ENCODE peak calls at places on chromosomes 11 and 22, in seven cellular contexts. O is GM12878; X is H9; Q is foreskin fibroblast; V is HFFc6; E is activated CD8-positive, alpha-beta T cell treated with anti-CD3 and anti-CD28 coated beads for 36 hours; T is OCI-LY7. Y is an unnamed sample.

GRCh38 chr11:67303989-67304411 is 670 bp downstream of the SSH3 start:
- DNase-seq in E (peak), O (no peak), Q (no peak), X (peak), V (no peak), T (no peak), Y (no peak)

GRCh38 chr11:93591247-93591898 is 48.2 kb upstream of the SMCO4 start:
- DNase-seq in V (no peak), Q (peak), T (no peak), E (no peak), X (no peak), O (peak), Y (no peak)

GRCh38 chr11:2689551-2690260 is 10.1 kb downstream of the KCNQ1OT1 start:
- DNase-seq in E (no peak), Q (no peak), O (no peak), T (peak), X (no peak), V (no peak), Y (no peak)

GRCh38 chr11:123477205-123477907 is 47.3 kb downstream of the GRAMD1B start:
- DNase-seq in V (no peak), O (no peak), X (no peak), T (no peak), Q (no peak), E (no peak), Y (no peak)

GRCh38 chr22:21938906-21939305 is 13.7 kb downstream of the PPM1F start:
- DNase-seq in Q (no peak), O (no peak), X (no peak), V (no peak), T (no peak), E (no peak), Y (no peak)

GRCh38 chr22:29690481-29690880 is 29.3 kb upstream of the CABP7 start:
- DNase-seq in Q (peak), T (no peak), O (no peak), E (no peak), X (no peak), V (no peak), Y (no peak)

GRCh38 chr11:71940561-71941219 is 11.8 kb downstream of the RNF121 start:
- DNase-seq in Q (peak), O (no peak), T (no peak), V (no peak), E (no peak), X (no peak), Y (no peak)

GRCh38 chr11:134578807-134579708 is 167.0 kb upstream of the B3GAT1 start:
- DNase-seq in O (no peak), V (no peak), E (peak), Q (no peak), X (no peak), T (no peak), Y (no peak)

GRCh38 chr22:40036591-40037225 is 42.0 kb downstream of the FAM83F start:
- DNase-seq in V (peak), O (no peak), X (peak), T (peak), Q (peak), E (peak), Y (peak)

GRCh38 chr11:81497202-81497804 is 1236.4 kb downstream of the FAM181B start:
- DNase-seq in O (no peak), V (peak), Q (no peak), X (no peak), E (peak), T (peak), Y (peak)

GRCh38 chr11:119739021-119739703 is 10.2 kb upstream of the NECTIN1 start:
- DNase-seq in E (no peak), X (no peak), O (no peak), Q (no peak), V (no peak), T (no peak), Y (no peak)

GRCh38 chr11:122215244-122215992 is 99.4 kb upstream of the BLID start:
- DNase-seq in E (peak), Q (peak), O (no peak), T (peak), V (peak), X (peak), Y (peak)

GRCh38 chr11:12625438-12626071 is 48.7 kb upstream of the TEAD1 start:
- DNase-seq in T (no peak), O (no peak), X (no peak), Q (peak), V (peak), E (no peak), Y (no peak)

GRCh38 chr22:41091139-41092022 is 1.0 kb upstream of the EP300 start:
- DNase-seq in V (peak), Q (peak), X (peak), O (peak), E (peak), T (peak), Y (peak)

GRCh38 chr11:85307381-85307780 is 319.8 kb downstream of the DLG2 start:
- DNase-seq in E (no peak), O (no peak), X (no peak), Q (no peak), T (no peak), V (no peak), Y (no peak)

GRCh38 chr11:3115321-3115720 is 49.8 kb downstream of the OSBPL5 start:
- DNase-seq in E (no peak), T (no peak), O (no peak), X (no peak), V (no peak), Q (peak), Y (no peak)

GRCh38 chr11:133919330-133920108 is 37.2 kb downstream of the IGSF9B start:
- DNase-seq in V (no peak), X (peak), T (no peak), E (no peak), O (no peak), Q (no peak), Y (no peak)

GRCh38 chr22:24435323-24435645 is 7.9 kb downstream of the ADORA2A start:
- DNase-seq in T (peak), Q (no peak), E (no peak), X (no peak), V (no peak), O (no peak), Y (no peak)

GRCh38 chr11:8258771-8259170 is 4.9 kb downstream of the LMO1 start:
- DNase-seq in V (peak), Q (peak), T (no peak), X (peak), E (no peak), O (no peak), Y (no peak)

GRCh38 chr22:36180038-36180880 is 19.7 kb upstream of the APOL3 start:
- DNase-seq in T (peak), V (peak), O (no peak), X (peak), E (peak), Q (peak), Y (peak)

GRCh38 chr22:37229805-37230672 is 14.0 kb downstream of the RAC2 start:
- DNase-seq in Q (peak), T (peak), X (no peak), V (peak), E (peak), O (peak), Y (peak)

GRCh38 chr22:28237783-28238182 is 318.7 kb upstream of the PITPNB start:
- DNase-seq in T (no peak), Q (no peak), X (no peak), O (no peak), E (no peak), V (no peak), Y (no peak)

GRCh38 chr11:75223954-75224643 is 16.5 kb upstream of the TPBGL start:
- DNase-seq in T (no peak), E (no peak), V (no peak), O (no peak), Q (no peak), X (peak), Y (no peak)

GRCh38 chr11:73359341-73359740 is 16.9 kb upstream of the RELT start:
- DNase-seq in Q (peak), X (no peak), V (no peak), E (no peak), T (no peak), O (no peak), Y (no peak)

GRCh38 chr11:73360743-73361369 is 15.3 kb upstream of the RELT start:
- DNase-seq in O (no peak), V (no peak), Q (no peak), E (no peak), X (no peak), T (no peak), Y (no peak)

GRCh38 chr11:73358071-73358470 is 18.1 kb upstream of the RELT start:
- DNase-seq in X (no peak), E (no peak), O (no peak), T (no peak), V (no peak), Q (no peak), Y (no peak)

GRCh38 chr11:73361953-73362776 is 14.0 kb upstream of the RELT start:
- DNase-seq in O (no peak), V (no peak), X (peak), Q (no peak), E (no peak), T (peak), Y (no peak)

DNA sequence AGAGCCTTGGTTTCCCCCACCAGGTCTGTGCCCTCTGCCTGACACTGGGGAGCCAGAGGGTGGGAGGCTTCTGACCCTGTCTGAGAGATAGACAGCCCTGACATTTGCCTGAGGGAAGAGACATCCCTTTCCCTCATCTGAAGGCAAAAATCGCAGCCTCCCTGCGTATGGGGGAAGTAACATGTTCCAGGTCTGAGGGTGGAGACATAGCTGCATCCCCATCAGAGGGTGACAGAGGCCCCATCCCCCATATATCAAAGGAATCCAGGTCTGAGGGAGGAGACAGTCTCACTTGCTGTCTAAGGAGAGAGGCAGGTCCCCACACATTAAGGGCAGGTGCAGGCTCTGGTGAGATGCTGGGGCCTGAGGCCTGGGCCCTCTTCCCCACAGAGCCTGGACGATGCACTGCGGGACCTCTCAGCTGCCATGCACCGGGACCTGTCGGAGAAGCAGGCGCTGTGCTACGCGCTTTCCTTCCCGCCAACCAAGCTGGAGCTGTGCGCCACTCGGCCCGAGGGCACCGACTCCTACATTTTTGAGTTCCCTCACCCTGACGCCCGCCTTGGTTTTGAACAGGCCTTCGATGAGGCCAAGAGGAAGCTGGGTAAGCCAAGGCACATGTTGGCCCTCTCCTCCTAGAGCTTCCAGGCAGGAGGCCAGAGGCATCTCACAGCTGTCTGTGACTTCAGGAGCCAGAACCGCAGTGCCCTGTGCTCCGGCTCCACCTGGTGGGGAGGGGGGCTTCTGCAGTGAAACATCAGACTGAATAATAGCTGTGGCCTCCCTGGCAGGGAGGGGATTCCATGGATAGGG is 16.1 kb upstream of the RELT start:
- DNase-seq in Q (no peak), O (no peak), X (peak), V (no peak), T (peak), E (peak), Y (no peak)
- TF ChIP-seq CTCF in Q (peak), O (peak), X (peak), V (peak), T (peak), E (peak), Y (peak)

GRCh38 chr11:64285885-64286800 is 495 bp downstream of the GPR137 start:
- DNase-seq in X (no peak), T (peak), E (peak), O (no peak), Q (no peak), V (no peak), Y (no peak)
- TF ChIP-seq CTCF in X (no peak), T (peak), E (peak), O (peak), Q (no peak), V (peak), Y (no peak)

GRCh38 chr11:31233425-31233824 is 136.1 kb downstream of the DCDC1 start:
- DNase-seq in T (no peak), V (no peak), E (no peak), X (no peak), Q (no peak), O (no peak), Y (no peak)
- TF ChIP-seq CTCF in T (peak), V (peak), E (no peak), X (peak), Q (no peak), O (no peak), Y (no peak)

DNA sequence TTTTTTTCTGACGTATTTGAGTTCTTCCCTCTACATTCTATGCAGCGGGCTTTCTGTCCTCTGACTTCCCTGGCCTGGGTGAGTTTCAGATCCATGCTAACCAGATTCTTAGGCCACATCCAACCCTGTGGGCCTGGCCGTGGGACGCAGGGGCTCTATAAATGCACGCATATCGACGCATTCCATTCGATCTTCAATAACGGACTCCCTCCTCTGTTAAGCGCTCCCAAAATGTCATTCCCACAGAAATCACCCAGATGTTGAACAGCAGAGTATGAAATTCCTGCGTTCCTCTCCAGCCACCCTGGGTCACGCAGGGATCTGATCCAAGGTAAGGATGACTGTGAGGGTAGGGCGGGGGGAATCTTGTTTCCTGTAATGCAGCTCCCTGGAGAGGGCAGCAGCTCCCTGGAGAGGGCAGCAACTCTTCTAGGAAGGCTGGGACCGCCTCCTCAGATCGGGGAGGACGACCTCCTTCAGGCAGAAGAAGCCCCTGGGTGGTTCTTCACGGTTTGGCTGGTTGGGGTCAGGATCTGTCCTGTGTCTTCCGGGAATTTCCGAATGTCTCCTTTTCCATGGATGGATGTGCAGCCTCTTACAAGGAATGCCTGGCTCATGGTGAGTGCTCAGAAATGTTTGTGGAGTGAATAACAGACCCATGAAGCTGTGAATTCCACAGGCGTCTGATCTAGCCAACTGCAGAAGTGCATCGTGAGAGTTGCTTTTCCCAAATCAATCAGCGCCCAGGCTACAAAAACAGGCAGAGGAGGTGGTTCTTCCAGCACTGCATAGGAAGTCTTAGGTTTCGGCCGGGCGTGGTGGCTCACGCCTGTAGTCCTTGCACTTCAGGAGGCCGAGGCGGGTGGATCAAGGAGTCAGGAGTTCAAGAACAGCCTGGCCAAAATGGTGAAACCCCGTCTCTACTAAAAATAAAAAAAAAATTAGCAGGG is 12.2 kb downstream of the MRGPRD start:
- DNase-seq in V (peak), Q (no peak), T (no peak), X (peak), E (no peak), O (no peak), Y (no peak)
- TF ChIP-seq CTCF in V (peak), Q (peak), T (no peak), X (peak), E (no peak), O (no peak), Y (no peak)

GRCh38 chr11:126511475-126512115 is 156.1 kb downstream of the ST3GAL4 start:
- DNase-seq in O (no peak), T (no peak), E (no peak), V (no peak), X (no peak), Q (no peak), Y (no peak)

GRCh38 chr11:126512251-126512650 is 156.8 kb downstream of the ST3GAL4 start:
- DNase-seq in O (no peak), T (no peak), V (no peak), Q (no peak), X (no peak), E (no peak), Y (no peak)

GRCh38 chr11:126506789-126507188 is 151.3 kb downstream of the ST3GAL4 start:
- DNase-seq in O (no peak), E (no peak), T (no peak), Q (no peak), X (no peak), V (no peak), Y (no peak)

GRCh38 chr11:126510621-126511370 is 155.3 kb downstream of the ST3GAL4 start:
- DNase-seq in X (no peak), E (no peak), T (no peak), Q (peak), V (no peak), O (no peak), Y (no peak)

GRCh38 chr11:126507646-126508045 is 152.2 kb downstream of the ST3GAL4 start:
- DNase-seq in X (no peak), T (no peak), V (no peak), Q (no peak), E (no peak), O (no peak), Y (no peak)
- TF ChIP-seq CTCF in X (no peak), T (no peak), V (no peak), Q (no peak), E (no peak), O (no peak), Y (no peak)

DNA sequence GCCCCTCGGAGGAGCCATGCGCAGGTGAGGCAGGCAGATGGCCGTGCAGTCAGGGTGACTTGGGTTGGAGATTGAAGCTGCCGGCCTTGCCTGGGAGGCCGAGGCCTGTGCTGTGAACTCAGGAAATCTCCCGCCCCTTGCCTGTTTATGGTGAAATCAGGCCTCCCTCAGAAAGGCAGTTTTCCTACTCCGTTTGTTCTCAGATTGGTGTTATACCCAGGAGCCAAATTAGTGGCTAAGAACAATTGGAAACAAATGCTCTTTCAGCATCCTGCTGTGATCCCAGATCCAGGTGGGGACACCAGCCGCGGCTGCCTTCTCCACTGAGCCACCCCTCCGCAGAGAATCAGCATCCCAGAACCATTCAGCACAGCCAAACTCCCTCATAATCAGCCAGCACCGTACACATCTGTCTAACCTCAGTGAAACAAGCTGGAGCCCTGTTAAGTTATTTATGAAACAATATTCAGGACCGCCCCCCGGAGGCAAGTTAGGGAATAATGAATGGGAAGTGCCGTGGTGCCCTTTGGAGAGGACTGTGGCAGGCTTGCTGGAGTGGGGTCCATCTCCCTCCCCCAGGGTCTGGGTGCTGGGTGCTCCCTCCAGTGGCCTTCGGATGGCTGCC is 60.0 kb downstream of the PKNOX2 start:
- DNase-seq in E (peak), T (no peak), X (peak), V (no peak), O (no peak), Q (no peak), Y (no peak)
- TF ChIP-seq CTCF in E (no peak), T (peak), X (peak), V (peak), O (no peak), Q (peak), Y (no peak)

DNA sequence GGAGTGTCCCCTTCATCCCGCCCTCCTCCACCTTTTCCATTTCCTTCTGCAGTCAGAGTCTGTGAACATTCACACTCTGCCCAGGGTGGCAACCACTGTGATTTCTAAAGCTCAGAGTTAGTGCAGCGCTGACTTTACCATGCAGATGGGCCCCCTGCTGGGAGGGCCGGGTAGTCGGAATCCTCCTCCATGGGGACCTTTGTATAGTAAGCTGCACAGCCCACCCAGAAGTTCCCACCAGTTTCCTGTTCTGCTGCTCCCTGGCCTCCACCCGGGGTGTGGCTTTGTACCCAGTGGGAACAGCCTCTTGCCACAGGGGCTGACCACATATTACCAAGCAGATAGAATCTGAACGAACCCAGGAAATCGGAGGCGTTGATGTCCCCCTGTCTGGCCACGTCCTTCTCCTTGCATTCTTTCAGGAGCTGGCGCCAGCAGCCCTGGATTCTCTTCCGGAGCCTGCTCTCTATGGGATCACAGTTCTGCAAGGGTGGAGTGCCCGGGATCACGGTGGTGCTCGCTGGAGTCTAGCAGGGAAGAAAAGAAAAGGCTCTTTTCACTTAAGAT is 125.3 kb downstream of the MPPED1 start:
- DNase-seq in Q (no peak), O (no peak), E (peak), V (no peak), X (no peak), T (peak), Y (no peak)
- TF ChIP-seq CTCF in Q (no peak), O (peak), E (no peak), V (peak), X (no peak), T (peak), Y (no peak)

GRCh38 chr11:76419896-76420295 is 24.9 kb upstream of the EMSY start:
- DNase-seq in Q (no peak), T (peak), X (peak), E (peak), V (no peak), O (no peak), Y (peak)
- TF ChIP-seq CTCF in Q (no peak), T (peak), X (peak), E (peak), V (peak), O (peak), Y (peak)

GRCh38 chr11:106974831-106975230 is 43.4 kb downstream of the GUCY1A2 start:
- DNase-seq in X (no peak), Q (no peak), E (no peak), V (no peak), T (no peak), O (no peak), Y (no peak)
- TF ChIP-seq CTCF in X (peak), Q (peak), E (no peak), V (no peak), T (no peak), O (no peak), Y (no peak)